ENCODE peak calls at places on chromosomes 2 and 18, in five cellular contexts. O is K562, F is HCT116, P is HepG2, J is H1. H is an unnamed sample. For H3K4me1, the result is how much of the 10 kb centered on the place peaks cover.

GRCh38 chr18:70382032-70382431 is 93.2 kb downstream of the SOCS6 start:
- DNase-seq in O (no peak), F (no peak), P (no peak), J (no peak), H (no peak)

GRCh38 chr2:210303498-210303897 is 11.5 kb downstream of the MYL1 start:
- DNase-seq in O (no peak), F (no peak), P (no peak), J (no peak), H (no peak)

GRCh38 chr2:218722419-218722818 is 11.8 kb downstream of the TTLL4 start:
- DNase-seq in O (no peak), F (no peak), P (no peak), J (no peak), H (no peak)

GRCh38 chr18:79681484-79682387 is 2.1 kb downstream of the CTDP1 start:
- DNase-seq in O (no peak), F (no peak), P (no peak), J (no peak), H (no peak)

GRCh38 chr2:205650450-205650849 is 31.9 kb upstream of the NRP2 start:
- DNase-seq in O (no peak), F (no peak), P (no peak), J (peak), H (no peak)

GRCh38 chr2:42026332-42026731 is 21.5 kb upstream of the PKDCC start:
- DNase-seq in O (no peak), F (no peak), P (no peak), J (no peak), H (peak)

GRCh38 chr18:23515911-23516546 is 12.7 kb downstream of the RMC1 start:
- DNase-seq in O (peak), F (peak), P (peak), J (peak), H (peak)

GRCh38 chr18:75502286-75502685 is 74.8 kb upstream of the SMIM21 start:
- DNase-seq in O (no peak), F (no peak), P (no peak), J (no peak), H (no peak)

GRCh38 chr2:165745916-165746315 is 48.1 kb downstream of the GALNT3 start:
- DNase-seq in O (no peak), F (no peak), P (no peak), J (no peak), H (no peak)

GRCh38 chr2:207202645-207203044 is 36.9 kb upstream of the KLF7 start:
- DNase-seq in O (no peak), F (peak), P (peak), J (no peak), H (no peak)

GRCh38 chr2:182226807-182227206 is 200.0 kb downstream of the PDE1A start:
- DNase-seq in O (no peak), F (no peak), P (no peak), J (no peak), H (no peak)

GRCh38 chr2:29215739-29216608 is 100.8 kb downstream of the CLIP4 start:
- DNase-seq in O (no peak), F (no peak), P (no peak), J (no peak), H (peak)

GRCh38 chr2:29218071-29218470 is 102.9 kb downstream of the CLIP4 start:
- DNase-seq in O (no peak), F (no peak), P (no peak), J (no peak), H (no peak)

GRCh38 chr2:29213871-29214341 is 98.7 kb downstream of the CLIP4 start:
- DNase-seq in O (no peak), F (no peak), P (no peak), J (no peak), H (no peak)

GRCh38 chr2:29216609-29216909 is 101.3 kb downstream of the CLIP4 start:
- DNase-seq in O (no peak), F (no peak), P (no peak), J (no peak), H (peak)

DNA sequence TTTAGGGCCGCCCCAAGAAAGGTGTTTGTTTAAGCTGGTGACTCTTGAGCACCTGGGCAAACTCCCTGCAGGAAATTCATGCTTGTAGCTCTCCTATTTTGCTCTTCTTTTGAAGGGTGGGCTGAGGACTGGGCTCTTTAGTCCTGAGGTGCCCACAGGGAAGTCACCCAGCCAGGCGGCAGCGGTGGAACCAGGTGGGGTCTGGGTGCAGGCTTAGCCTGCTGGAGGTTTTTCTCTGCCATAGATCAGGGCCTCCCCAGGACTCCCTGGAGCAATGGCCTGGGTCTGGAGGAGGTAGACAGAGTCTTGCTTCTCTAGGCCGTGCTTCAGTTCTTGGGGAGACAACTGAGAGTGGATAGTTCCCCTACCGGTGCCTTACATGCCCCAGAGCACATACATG is 99.9 kb downstream of the CLIP4 start:
- DNase-seq in O (no peak), F (no peak), P (no peak), J (no peak), H (peak)
- H3K9ac ChIP-seq in O (no peak), F (no peak), P (no peak), J (no peak), H (no peak)

DNA sequence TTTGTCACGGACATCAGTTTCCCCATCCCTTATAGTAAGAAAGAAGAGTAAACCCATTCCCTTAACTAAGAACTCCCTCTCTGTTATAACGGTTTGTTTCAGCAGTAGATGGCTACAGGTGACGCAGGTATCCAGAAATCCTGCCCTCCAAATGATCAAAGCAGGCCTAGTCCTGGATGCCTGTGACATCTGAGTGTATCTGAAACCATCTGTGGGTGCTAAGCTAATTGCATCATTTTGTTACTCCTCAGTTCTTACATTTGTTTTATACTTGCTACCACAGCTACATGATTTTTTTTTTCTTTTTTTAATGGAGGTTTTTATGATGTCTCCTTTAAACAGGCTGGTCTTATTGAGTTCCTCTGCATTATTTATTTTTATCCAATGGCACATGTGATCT is 55.1 kb downstream of the AAK1 start:
- DNase-seq in O (no peak), F (no peak), P (no peak), J (no peak), H (no peak)
- H3K4me1 ChIP-seq in O (under half), F (under half), P (under half), J (under half), H (under half)

GRCh38 chr2:126774761-126775160 is 118.8 kb downstream of the GYPC start:
- DNase-seq in O (no peak), F (no peak), P (no peak), J (no peak), H (no peak)

GRCh38 chr2:126776701-126777619 is 121.0 kb downstream of the GYPC start:
- DNase-seq in O (peak), F (peak), P (peak), J (peak), H (peak)

GRCh38 chr2:126777620-126777978 is 121.1 kb upstream of the TEX51 start:
- DNase-seq in O (no peak), F (no peak), P (no peak), J (no peak), H (no peak)

GRCh38 chr2:126775300-126775985 is 119.5 kb downstream of the GYPC start:
- DNase-seq in O (no peak), F (no peak), P (no peak), J (no peak), H (no peak)

GRCh38 chr2:126776255-126776654 is 120.3 kb downstream of the GYPC start:
- DNase-seq in O (no peak), F (no peak), P (no peak), J (no peak), H (no peak)
- TF ChIP-seq JUND in O (no peak), F (no peak), P (no peak), J (no peak), H (no peak)

DNA sequence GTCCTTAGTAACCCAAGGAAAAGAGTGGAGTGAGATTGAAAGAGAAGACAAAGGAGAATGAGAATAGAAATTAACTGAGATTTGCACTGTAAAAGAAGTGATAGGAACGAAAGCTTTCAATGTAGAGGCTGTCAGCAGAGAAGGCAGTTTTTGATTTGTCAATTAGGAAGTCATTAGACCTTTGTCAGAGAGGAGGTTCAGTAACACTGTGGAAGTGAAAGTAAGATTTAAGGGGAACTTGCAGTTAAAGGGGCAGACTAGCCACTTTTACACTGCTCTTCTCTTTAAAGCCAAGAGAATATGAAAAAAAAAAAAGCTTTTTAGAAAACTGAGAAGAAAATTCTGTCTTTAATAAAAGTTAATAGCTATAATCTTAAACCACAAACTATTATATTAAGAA is 11.5 kb upstream of the KYNU start:
- DNase-seq in O (no peak), F (no peak), P (no peak), J (no peak), H (no peak)
- H3K9ac ChIP-seq in O (no peak), F (no peak), P (no peak), J (no peak), H (no peak)

DNA sequence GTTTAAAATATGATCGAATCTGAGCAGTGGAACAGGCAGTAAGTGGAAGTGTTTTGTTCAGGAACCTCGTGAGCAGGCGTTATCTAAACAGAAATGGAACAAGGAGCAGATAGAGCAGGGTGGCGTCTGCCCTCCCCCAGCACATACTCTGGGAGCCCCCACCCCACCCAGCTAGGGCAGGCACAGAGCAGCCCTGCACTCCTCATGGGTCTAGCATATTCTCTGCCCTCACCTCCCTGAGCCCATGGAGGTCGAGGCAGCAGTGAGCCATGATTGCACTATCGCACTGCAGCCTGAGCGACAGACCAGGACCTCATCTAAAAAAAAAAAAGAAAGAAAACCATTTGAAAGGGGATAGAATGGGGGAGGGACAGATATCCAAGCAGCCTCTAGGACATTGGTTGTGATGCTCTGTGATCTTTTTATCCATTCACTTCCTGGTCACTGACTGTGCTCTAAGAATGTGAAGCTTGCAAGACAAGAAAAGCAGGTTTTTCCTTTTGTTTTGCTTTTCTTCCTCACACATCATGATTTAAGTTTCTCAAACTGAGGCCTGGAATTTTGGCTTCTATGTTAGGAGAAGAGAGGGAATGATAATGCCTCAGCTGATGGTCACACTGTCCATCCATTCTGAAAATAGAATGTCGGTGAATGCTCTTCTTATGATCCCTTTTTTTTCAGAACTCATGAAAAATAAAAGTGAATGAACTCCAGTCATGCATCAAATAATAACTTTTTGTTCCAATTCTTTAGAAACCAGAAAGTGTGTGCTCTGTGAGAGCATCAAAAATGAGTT is 3.2 kb downstream of the MLPH start:
- DNase-seq in O (no peak), F (no peak), P (no peak), J (no peak), H (no peak)
- H3K4me1 ChIP-seq in O (under half), F (half or more), P (under half), J (under half), H (under half)

GRCh38 chr2:10835052-10835970 is 22.7 kb upstream of the PDIA6 start:
- DNase-seq in O (peak), F (peak), P (peak), J (peak), H (peak)
- TF ChIP-seq JUND in O (no peak), F (no peak), P (no peak), J (peak), H (no peak)

GRCh38 chr2:85994421-85994777 is 105.6 kb upstream of the ST3GAL5 start:
- DNase-seq in O (no peak), F (no peak), P (no peak), J (no peak), H (no peak)

GRCh38 chr2:85997016-85997970 is 108.4 kb downstream of the POLR1A start:
- DNase-seq in O (peak), F (no peak), P (no peak), J (no peak), H (no peak)

GRCh38 chr2:85995648-85996529 is 107.1 kb upstream of the ST3GAL5 start:
- DNase-seq in O (no peak), F (no peak), P (no peak), J (no peak), H (no peak)

GRCh38 chr2:85996591-85996990 is 107.8 kb upstream of the ST3GAL5 start:
- DNase-seq in O (peak), F (no peak), P (no peak), J (no peak), H (no peak)

DNA sequence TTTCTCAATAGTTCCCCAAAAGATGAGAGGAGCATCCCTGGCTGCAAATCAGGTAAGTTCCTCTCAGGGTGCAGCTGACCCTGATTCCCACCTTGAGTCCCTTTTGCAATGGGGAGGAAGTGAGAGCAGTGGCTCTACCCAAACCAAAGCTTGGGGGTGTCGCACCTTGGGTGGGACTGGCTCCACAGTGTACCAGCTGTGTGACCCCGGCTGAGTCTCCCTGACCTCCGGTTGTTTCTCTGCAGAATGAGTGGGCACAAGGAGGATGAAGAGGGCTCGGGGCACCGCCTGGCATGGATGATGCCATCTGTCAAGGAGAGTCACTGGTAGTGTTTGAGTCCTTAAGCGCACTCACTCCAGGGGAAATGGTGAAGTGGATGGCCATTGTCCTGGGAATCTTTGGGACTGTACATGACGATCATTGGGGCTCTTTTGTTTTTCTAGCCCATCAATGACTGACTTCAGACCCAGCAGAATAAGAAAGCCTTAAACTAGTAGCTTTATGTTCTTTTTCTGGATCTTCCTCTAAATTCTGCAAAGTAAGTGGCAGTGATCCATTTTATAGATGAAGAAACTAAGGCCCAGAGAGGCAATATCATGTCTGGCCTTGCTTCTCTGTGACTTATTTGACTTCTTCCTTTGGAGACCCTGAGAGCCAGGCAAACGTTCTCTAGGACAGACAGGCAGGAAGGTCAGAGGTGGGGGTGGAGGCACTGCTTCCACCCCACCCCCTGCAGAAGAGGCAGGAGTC is 106.3 kb upstream of the ST3GAL5 start:
- DNase-seq in O (no peak), F (no peak), P (no peak), J (no peak), H (no peak)
- H3K9ac ChIP-seq in O (peak), F (no peak), P (no peak), J (no peak), H (no peak)

GRCh38 chr2:28359222-28360065 is 33.2 kb upstream of the FOSL2 start:
- DNase-seq in O (peak), F (no peak), P (peak), J (no peak), H (no peak)
- H3K4me1 ChIP-seq in O (half or more), F (half or more), P (under half), J (under half), H (under half)

DNA sequence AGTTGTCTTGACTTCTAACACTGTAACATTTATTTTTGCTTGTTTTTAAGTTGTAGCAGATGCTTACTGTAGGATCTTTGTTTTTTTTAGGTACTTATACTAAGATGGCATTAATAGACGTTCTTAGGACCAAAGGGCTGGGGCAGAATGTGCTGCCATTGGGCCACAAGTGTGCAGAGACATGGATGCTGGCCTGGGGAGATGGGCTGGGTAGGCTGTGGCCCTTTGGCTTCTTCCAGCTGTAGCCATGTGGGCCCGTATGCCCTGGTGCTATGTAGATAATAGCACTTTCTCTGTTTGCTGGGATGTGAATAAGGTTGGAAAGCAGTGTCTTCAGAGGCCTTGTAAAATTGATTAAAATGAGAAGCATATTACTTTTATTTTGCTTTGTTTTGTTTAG is 18.8 kb downstream of the RAB31 start:
- DNase-seq in O (no peak), F (no peak), P (no peak), J (no peak), H (no peak)
- TF ChIP-seq JUND in O (no peak), F (no peak), P (no peak), J (no peak), H (no peak)

H was measured in SK-N-SH.